ENCODE peak calls at places on chromosome 14, in seven cellular contexts. O is HCT116; S is kidney tubule cell; Y is DMS79 treated with DMSO at 0.1 percent for 48 hours; L is stimulated activated CD4-positive, alpha-beta T cell treated with anti-CD3 and anti-CD28 coated beads, Interleukin-2, amount 100 ng/mL, for 48 hours; G is aorta; Z is choroid plexus epithelial cell. M is an unnamed sample.

GRCh38 chr14:85293820-85294219 is 236.1 kb upstream of the FLRT2 start:
- DNase-seq in O (no peak), S (peak), Y (no peak), L (no peak), G (no peak), Z (no peak), M (no peak)

GRCh38 chr14:54830650-54831049 is 72.0 kb downstream of the GCH1 start:
- DNase-seq in O (no peak), S (no peak), Y (no peak), L (no peak), G (no peak), Z (no peak), M (no peak)

GRCh38 chr14:75470238-75470797 is 42.5 kb downstream of the JDP2 start:
- DNase-seq in O (no peak), S (no peak), Y (no peak), L (no peak), G (no peak), Z (no peak), M (no peak)

GRCh38 chr14:24251880-24252288 is 9.5 kb upstream of the TINF2 start:
- DNase-seq in O (no peak), S (peak), Y (no peak), L (no peak), G (no peak), Z (peak), M (no peak)

GRCh38 chr14:22689186-22689585 is 45.0 kb upstream of the OR6J1 start:
- DNase-seq in O (peak), S (peak), Y (no peak), L (no peak), G (no peak), Z (peak), M (peak)

GRCh38 chr14:77041837-77042557 is 13.5 kb upstream of the IRF2BPL start:
- DNase-seq in O (no peak), S (peak), Y (peak), L (no peak), G (peak), Z (peak), M (no peak)

GRCh38 chr14:32022938-32023466 is 54.1 kb upstream of the ARHGAP5 start:
- DNase-seq in O (no peak), S (no peak), Y (no peak), L (no peak), G (no peak), Z (peak), M (no peak)

GRCh38 chr14:32009636-32010560 is 67.2 kb upstream of the ARHGAP5 start:
- DNase-seq in O (no peak), S (no peak), Y (no peak), L (no peak), G (no peak), Z (no peak), M (no peak)

GRCh38 chr14:94904636-94905035 is 134.7 kb upstream of the GSC start:
- DNase-seq in O (no peak), S (no peak), Y (no peak), L (no peak), G (no peak), Z (peak), M (no peak)

GRCh38 chr14:87888136-87888999 is 104.6 kb downstream of the GALC start:
- DNase-seq in O (no peak), S (peak), Y (no peak), L (peak), G (peak), Z (no peak), M (no peak)

GRCh38 chr14:65413739-65414045 is 1.2 kb downstream of the FUT8 start:
- DNase-seq in O (no peak), S (no peak), Y (peak), L (no peak), G (no peak), Z (no peak), M (no peak)

GRCh38 chr14:33699300-33699699 is 251.6 kb downstream of the EGLN3 start:
- DNase-seq in O (no peak), S (no peak), Y (no peak), L (no peak), G (no peak), Z (no peak), M (no peak)

GRCh38 chr14:51554339-51554920 is 97.3 kb upstream of the FRMD6 start:
- DNase-seq in O (no peak), S (peak), Y (no peak), L (no peak), G (no peak), Z (peak), M (no peak)

GRCh38 chr14:64680013-64680674 is 24.1 kb upstream of the PLEKHG3 start:
- DNase-seq in O (no peak), S (peak), Y (peak), L (no peak), G (peak), Z (no peak), M (no peak)

GRCh38 chr14:105485720-105486332 is 860 bp upstream of the CRIP1 start:
- DNase-seq in O (no peak), S (peak), Y (no peak), L (no peak), G (no peak), Z (no peak), M (no peak)